ENCODE peak calls at places on chromosomes 7 and 10, in eight cellular contexts. B is T follicular helper cell; V is RPMI8226; P is mucosa of gallbladder; I is activated CD4-positive, alpha-beta T cell treated with anti-CD3 and anti-CD28 coated beads, Interleukin-2, amount 50 U/mL, for 24 hours; G is amygdala; U is colonic mucosa; A is iris pigment epithelial cell. Y is an unnamed sample.

GRCh38 chr7:36598056-36598675 is 126.1 kb downstream of the AOAH start:
- DNase-seq in B (no peak), V (no peak), P (no peak), I (no peak), G (no peak), U (no peak), A (peak), Y (no peak)

GRCh38 chr7:85750454-85750949 is 563.6 kb upstream of the SEMA3D start:
- DNase-seq in B (no peak), V (peak), P (peak), I (no peak), G (no peak), U (peak), A (peak), Y (peak)

GRCh38 chr7:46850563-46851325 is 731.2 kb downstream of the TNS3 start:
- DNase-seq in B (no peak), V (no peak), P (no peak), I (no peak), G (no peak), U (no peak), A (no peak), Y (no peak)

GRCh38 chr10:72242675-72243074 is 26.6 kb upstream of the ASCC1 start:
- DNase-seq in B (no peak), V (no peak), P (peak), I (no peak), G (no peak), U (no peak), A (peak), Y (no peak)

GRCh38 chr7:34138483-34138882 is 233.1 kb downstream of the BMPER start:
- DNase-seq in B (no peak), V (no peak), P (no peak), I (no peak), G (no peak), U (no peak), A (no peak), Y (no peak)

GRCh38 chr10:33334839-33335549 is 527 bp upstream of the NRP1 start:
- DNase-seq in B (no peak), V (no peak), P (peak), I (peak), G (peak), U (peak), A (peak), Y (peak)

GRCh38 chr7:17109017-17109416 is 189.4 kb upstream of the AHR start:
- DNase-seq in B (no peak), V (no peak), P (no peak), I (no peak), G (no peak), U (no peak), A (peak), Y (peak)

GRCh38 chr7:43240565-43240964 is 128.1 kb downstream of the HECW1 start:
- DNase-seq in B (no peak), V (no peak), P (no peak), I (no peak), G (no peak), U (no peak), A (no peak), Y (no peak)

GRCh38 chr10:63375859-63376258 is 89.9 kb downstream of the JMJD1C start:
- DNase-seq in B (no peak), V (no peak), P (no peak), I (no peak), G (no peak), U (no peak), A (peak), Y (peak)

GRCh38 chr10:74078037-74078436 is 72.6 kb downstream of the AP3M1 start:
- DNase-seq in B (no peak), V (no peak), P (no peak), I (peak), G (no peak), U (no peak), A (peak), Y (peak)

Y was measured in brain microvascular endothelial cell.